ENCODE peak calls at places on chromosomes 16 and 17, in eight cellular contexts. S is adrenal gland; Q is ascending aorta; U is dorsolateral prefrontal cortex; A is HCEC 1CT; G is activated CD8-positive, alpha-beta T cell treated with anti-CD3 and anti-CD28 coated beads, Interleukin-2, amount 10 ng/mL, durations not matched to agents 7 days and 5 days; N is GM12891; D is body of pancreas. Z is an unnamed sample.

GRCh38 chr17:57421393-57421717 is 165.0 kb downstream of the MSI2 start:
- DNase-seq in S (no peak), Q (no peak), U (no peak), A (no peak), G (no peak), N (no peak), D (no peak), Z (no peak)

GRCh38 chr16:77585379-77585778 is 136.9 kb upstream of the NUDT7 start:
- DNase-seq in S (no peak), Q (no peak), U (no peak), A (peak; percentile 25), G (no peak), N (no peak), D (no peak), Z (no peak)

GRCh38 chr17:68184141-68184571 is 63.7 kb upstream of the AMZ2 start:
- DNase-seq in S (no peak), Q (no peak), U (no peak), A (no peak), G (peak; percentile 20), N (no peak), D (no peak), Z (no peak)

GRCh38 chr16:86256995-86257394 is 253.3 kb upstream of the FOXF1 start:
- DNase-seq in S (no peak), Q (no peak), U (no peak), A (no peak), G (no peak), N (no peak), D (no peak), Z (no peak)

GRCh38 chr17:74467221-74467951 is 952 bp downstream of the CD300A start:
- DNase-seq in S (peak; percentile 53), Q (no peak), U (no peak), A (no peak), G (no peak), N (peak; percentile 63), D (no peak), Z (peak; percentile 72)

GRCh38 chr16:89122322-89122831 is 28.7 kb downstream of the ACSF3 start:
- DNase-seq in S (no peak), Q (no peak), U (no peak), A (no peak), G (peak; percentile 60), N (peak; percentile 60), D (no peak), Z (no peak)

GRCh38 chr17:49333806-49334205 is 28.2 kb downstream of the ZNF652 start:
- DNase-seq in S (no peak), Q (no peak), U (no peak), A (peak; percentile 40), G (no peak), N (no peak), D (no peak), Z (no peak)

GRCh38 chr16:86249631-86250030 is 260.7 kb upstream of the FOXF1 start:
- DNase-seq in S (no peak), Q (no peak), U (no peak), A (no peak), G (no peak), N (no peak), D (peak; percentile 2), Z (no peak)

GRCh38 chr16:49640606-49641005 is 215.3 kb downstream of the ZNF423 start:
- DNase-seq in S (no peak), Q (no peak), U (no peak), A (no peak), G (no peak), N (no peak), D (no peak), Z (no peak)

GRCh38 chr16:12153662-12154061 is 177.1 kb downstream of the SNX29 start:
- DNase-seq in S (no peak), Q (no peak), U (no peak), A (no peak), G (no peak), N (no peak), D (no peak), Z (no peak)

GRCh38 chr16:15593235-15593634 is 49.7 kb downstream of the MARF1 start:
- DNase-seq in S (no peak), Q (no peak), U (no peak), A (no peak), G (no peak), N (no peak), D (no peak), Z (no peak)

GRCh38 chr16:86222965-86223551 is 287.3 kb upstream of the FOXF1 start:
- DNase-seq in S (no peak), Q (no peak), U (no peak), A (peak; percentile 89), G (no peak), N (no peak), D (no peak), Z (no peak)

GRCh38 chr17:39219647-39220154 is 6.0 kb downstream of the STAC2 start:
- DNase-seq in S (no peak), Q (no peak), U (no peak), A (no peak), G (no peak), N (no peak), D (no peak), Z (peak; percentile 65)

GRCh38 chr17:80101946-80102706 is 745 bp downstream of the GAA start:
- DNase-seq in S (no peak), Q (no peak), U (no peak), A (peak; percentile 25), G (peak; percentile 32), N (no peak), D (no peak), Z (peak; percentile 8)

GRCh38 chr16:85235988-85236831 is 123.9 kb upstream of the CIBAR2 start:
- DNase-seq in S (no peak), Q (no peak), U (no peak), A (no peak), G (no peak), N (peak; percentile 66), D (no peak), Z (no peak)

GRCh38 chr16:88306860-88307545 is 75.8 kb upstream of the ZNF469 start:
- DNase-seq in S (peak; percentile 91), Q (no peak), U (no peak), A (peak; percentile 95), G (no peak), N (no peak), D (no peak), Z (no peak)

GRCh38 chr17:13428611-13429042 is 173.1 kb downstream of the HS3ST3A1 start:
- DNase-seq in S (no peak), Q (no peak), U (no peak), A (peak; percentile 9), G (no peak), N (no peak), D (no peak), Z (no peak)

GRCh38 chr17:45430738-45431530 is 1.7 kb downstream of the ARHGAP27 start:
- DNase-seq in S (no peak), Q (no peak), U (no peak), A (no peak), G (peak; percentile 79), N (peak; percentile 82), D (peak; percentile 54), Z (no peak)

GRCh38 chr16:2001456-2002355 is 7.9 kb downstream of the ZNF598 start:
- DNase-seq in S (no peak), Q (no peak), U (no peak), A (no peak), G (no peak), N (no peak), D (no peak), Z (no peak)

GRCh38 chr17:76922084-76922483 is 53.9 kb downstream of the MGAT5B start:
- DNase-seq in S (no peak), Q (no peak), U (no peak), A (no peak), G (no peak), N (no peak), D (no peak), Z (no peak)

GRCh38 chr16:72923757-72924156 is 124.2 kb downstream of the ZFHX3 start:
- DNase-seq in S (no peak), Q (no peak), U (no peak), A (no peak), G (no peak), N (no peak), D (no peak), Z (no peak)

GRCh38 chr17:33154869-33155455 is 138.1 kb downstream of the ASIC2 start:
- DNase-seq in S (no peak), Q (no peak), U (no peak), A (no peak), G (no peak), N (no peak), D (no peak), Z (no peak)

GRCh38 chr17:29293890-29294579 is at the start of gene NUFIP2:
- DNase-seq in S (peak; percentile 99), Q (peak; percentile 96), U (peak; percentile 100), A (peak; percentile 98), G (peak; percentile 99), N (peak; percentile 85), D (peak; percentile 99), Z (peak; percentile 100)

GRCh38 chr16:88771294-88771772 is 13.7 kb downstream of the PIEZO1 start:
- DNase-seq in S (no peak), Q (no peak), U (no peak), A (no peak), G (no peak), N (no peak), D (no peak), Z (no peak)

GRCh38 chr17:1588781-1589585 is 26.4 kb upstream of the PITPNA start:
- DNase-seq in S (no peak), Q (no peak), U (no peak), A (no peak), G (no peak), N (no peak), D (no peak), Z (no peak)

GRCh38 chr16:11232852-11233726 is 22.9 kb downstream of the SOCS1 start:
- DNase-seq in S (peak; percentile 40), Q (no peak), U (no peak), A (no peak), G (peak; percentile 97), N (peak; percentile 63), D (no peak), Z (no peak)

GRCh38 chr17:80294653-80295052 is 34.0 kb downstream of the RNF213 start:
- DNase-seq in S (no peak), Q (no peak), U (no peak), A (no peak), G (no peak), N (no peak), D (no peak), Z (no peak)

GRCh38 chr17:2707721-2708584 is 3.6 kb downstream of the CLUH start:
- DNase-seq in S (peak; percentile 90), Q (peak; percentile 23), U (no peak), A (no peak), G (peak; percentile 25), N (no peak), D (peak; percentile 65), Z (peak; percentile 48)

GRCh38 chr16:31489616-31490584 is 7.0 kb downstream of the SLC5A2 start:
- DNase-seq in S (no peak), Q (no peak), U (no peak), A (no peak), G (no peak), N (no peak), D (no peak), Z (no peak)

GRCh38 chr17:68641276-68642117 is 40.3 kb upstream of the FAM20A start:
- DNase-seq in S (no peak), Q (no peak), U (no peak), A (no peak), G (no peak), N (no peak), D (no peak), Z (no peak)

GRCh38 chr17:62187681-62188080 is 122.6 kb upstream of the MED13 start:
- DNase-seq in S (no peak), Q (no peak), U (no peak), A (peak; percentile 49), G (no peak), N (no peak), D (no peak), Z (no peak)

GRCh38 chr17:6721744-6722143 is 8.6 kb upstream of the SLC13A5 start:
- DNase-seq in S (no peak), Q (no peak), U (no peak), A (no peak), G (no peak), N (no peak), D (no peak), Z (no peak)

Z was measured in pons.